ENCODE peak calls at places on chromosome 7, in ten cellular contexts. J is prostate gland, W is GM12878, V is HCT116, P is GM12891, N is GM23338, Z is H1, E is stomach, K is HepG2, F is endothelial cell of umbilical vein. D is an unnamed sample.

GRCh38 chr7:148540041-148540738 is 50.4 kb upstream of the C7orf33 start:
- DNase-seq in F (no peak), Z (no peak), W (no peak), P (no peak), J (no peak), E (no peak), N (no peak), V (peak), K (no peak), D (no peak)

GRCh38 chr7:16079723-16080122 is 341.6 kb downstream of the CRPPA start:
- DNase-seq in E (no peak), W (no peak), V (no peak), J (no peak), N (no peak), P (no peak), Z (no peak), K (no peak), F (no peak), D (no peak)

GRCh38 chr7:104643587-104644217 is 315.3 kb downstream of the LHFPL3 start:
- DNase-seq in W (no peak), F (peak), J (no peak), E (no peak), P (no peak), K (peak), Z (peak), V (peak), N (peak), D (no peak)

GRCh38 chr7:130296221-130296951 is 3.4 kb downstream of the CPA4 start:
- DNase-seq in N (no peak), P (no peak), W (no peak), F (no peak), K (no peak), E (no peak), Z (no peak), V (no peak), J (no peak), D (no peak)

GRCh38 chr7:42868456-42868855 is 43.4 kb downstream of the C7orf25 start:
- DNase-seq in V (no peak), P (no peak), E (no peak), F (no peak), W (no peak), K (no peak), J (no peak), Z (no peak), N (no peak), D (no peak)

GRCh38 chr7:134009314-134010109 is 117.6 kb upstream of the LRGUK start:
- DNase-seq in Z (no peak), E (no peak), K (no peak), F (no peak), V (no peak), N (no peak), J (no peak), P (no peak), W (no peak), D (no peak)

GRCh38 chr7:151923097-151923876 is 33.0 kb upstream of the GALNTL5 start:
- DNase-seq in W (no peak), K (no peak), V (no peak), F (no peak), N (no peak), P (no peak), E (peak), Z (no peak), J (peak), D (peak)

GRCh38 chr7:74044366-74045350 is 16.7 kb downstream of the ELN start:
- DNase-seq in W (no peak), V (no peak), J (no peak), E (no peak), Z (no peak), K (no peak), P (no peak), N (no peak), F (no peak), D (no peak)

GRCh38 chr7:79199961-79200360 is 253.5 kb downstream of the MAGI2 start:
- DNase-seq in W (no peak), E (no peak), N (no peak), J (no peak), F (no peak), Z (no peak), V (no peak), P (no peak), K (no peak), D (no peak)

GRCh38 chr7:108609643-108610042 is 40.0 kb downstream of the DNAJB9 start:
- DNase-seq in V (no peak), N (no peak), K (no peak), J (no peak), W (no peak), Z (no peak), P (no peak), E (no peak), F (no peak), D (no peak)

GRCh38 chr7:112646787-112647186 is 143.4 kb downstream of the TMEM168 start:
- DNase-seq in J (no peak), N (peak), P (no peak), W (no peak), K (peak), V (no peak), F (no peak), Z (peak), E (no peak), D (no peak)

GRCh38 chr7:38186593-38187314 is 8.7 kb downstream of the STARD3NL start:
- DNase-seq in V (no peak), F (no peak), Z (no peak), P (no peak), N (no peak), E (no peak), K (no peak), J (no peak), W (no peak), D (no peak)

GRCh38 chr7:23598321-23598720 is 1.1 kb downstream of the CCDC126 start:
- DNase-seq in P (no peak), E (no peak), N (peak), K (peak), F (no peak), J (no peak), V (peak), Z (no peak), W (no peak), D (no peak)

GRCh38 chr7:23597908-23598224 is 684 bp downstream of the CCDC126 start:
- DNase-seq in V (no peak), W (no peak), E (no peak), Z (no peak), J (no peak), K (no peak), F (no peak), P (no peak), N (no peak), D (peak)

GRCh38 chr7:23600251-23600650 is 3.1 kb downstream of the CCDC126 start:
- DNase-seq in W (no peak), P (no peak), J (no peak), E (no peak), K (no peak), N (peak), V (no peak), Z (no peak), F (no peak), D (no peak)

GRCh38 chr7:23594879-23595604 is 2.1 kb upstream of the CCDC126 start:
- DNase-seq in J (no peak), W (peak), N (no peak), P (peak), K (peak), E (no peak), V (peak), F (no peak), Z (no peak), D (peak)

GRCh38 chr7:23597064-23597907 is at the start of gene CCDC126:
- DNase-seq in E (peak), W (peak), V (peak), Z (peak), P (peak), J (peak), N (peak), K (peak), F (peak), D (peak)
- TF ChIP-seq POLR2AphosphoS5 in E (peak), W (peak), V (peak), Z (no peak), P (no peak), J (peak), N (peak), K (peak), F (peak), D (no peak)

GRCh38 chr7:99485094-99485493 is 12.4 kb downstream of the ZNF789 start:
- DNase-seq in E (no peak), N (no peak), J (no peak), K (no peak), W (no peak), Z (no peak), F (no peak), V (no peak), P (no peak), D (no peak)
- TF ChIP-seq POLR2AphosphoS5 in E (no peak), N (no peak), J (no peak), K (no peak), W (no peak), Z (no peak), F (no peak), V (no peak), P (no peak), D (no peak)

DNA sequence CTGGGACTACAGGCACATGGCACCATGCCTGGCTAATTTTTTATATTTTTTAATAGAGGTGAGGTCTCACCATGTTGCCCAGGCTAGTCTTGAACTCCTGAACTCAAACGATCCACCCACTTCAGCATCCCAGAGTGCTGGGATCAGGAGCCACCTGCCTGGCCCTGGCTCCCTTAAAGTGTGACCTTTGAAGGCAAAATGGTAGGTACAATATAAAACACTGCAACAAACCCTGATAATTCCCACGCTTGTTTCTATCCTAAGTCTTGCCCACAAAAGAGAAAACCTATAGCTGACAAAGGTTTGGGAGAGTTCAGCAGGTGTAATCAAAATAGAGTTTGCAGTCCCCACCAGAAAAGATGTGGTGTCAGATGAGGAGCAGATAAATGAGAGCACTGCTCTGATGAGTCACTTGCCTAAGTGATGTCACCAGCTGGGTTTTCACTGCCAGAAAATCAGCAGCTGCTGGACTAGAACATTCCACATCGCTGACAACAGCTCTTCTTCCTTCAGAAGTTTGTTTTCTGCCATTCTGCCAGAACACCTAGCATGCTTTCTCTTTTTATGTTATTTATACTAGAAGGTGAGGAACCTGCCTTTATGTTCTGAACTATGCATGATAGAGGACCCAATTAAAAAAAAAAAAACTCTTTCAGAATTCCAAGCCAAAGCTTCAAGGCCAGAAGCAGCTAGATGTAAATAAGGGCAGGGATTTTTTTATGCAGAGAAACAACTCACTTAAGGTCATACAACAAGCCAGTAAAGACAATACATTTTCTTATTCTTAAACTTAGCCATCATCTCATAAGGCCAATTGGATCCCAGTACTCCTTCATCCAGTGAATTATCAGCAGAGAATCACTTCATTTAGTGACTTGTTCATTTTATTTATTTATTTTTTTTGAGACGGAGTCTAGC is 18.0 kb downstream of the PURB start:
- DNase-seq in W (no peak), J (no peak), Z (no peak), V (peak), F (peak), E (no peak), P (no peak), K (peak), N (no peak), D (no peak)
- TF ChIP-seq POLR2AphosphoS5 in W (no peak), J (peak), Z (no peak), V (no peak), F (no peak), E (peak), P (no peak), K (no peak), N (no peak), D (no peak)

DNA sequence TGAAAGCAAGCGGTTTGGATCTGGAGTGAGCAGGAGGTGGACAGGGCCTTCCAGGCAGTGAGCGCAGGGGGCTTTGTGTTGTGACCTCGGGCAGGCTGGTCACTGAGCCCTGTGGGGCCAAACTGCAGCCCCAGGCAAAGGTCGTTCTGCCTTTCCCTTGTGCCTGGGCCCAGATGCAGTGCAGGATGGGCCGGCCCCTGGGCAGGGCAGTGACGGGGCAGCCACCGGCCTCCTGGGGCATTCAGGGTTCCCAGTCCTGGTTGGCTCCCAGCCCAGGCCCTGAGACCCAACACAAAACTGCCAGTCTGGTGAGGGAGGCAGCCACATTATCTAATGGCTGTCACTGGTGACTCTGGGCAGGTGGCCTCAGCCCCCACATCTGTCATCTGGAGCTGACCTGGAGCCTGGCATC is 7.1 kb downstream of the ARPC1B start:
- DNase-seq in P (no peak), W (no peak), K (peak), E (no peak), J (no peak), Z (no peak), F (no peak), V (no peak), N (no peak), D (no peak)
- TF ChIP-seq POLR2AphosphoS5 in P (no peak), W (no peak), K (no peak), E (no peak), J (no peak), Z (no peak), F (no peak), V (no peak), N (no peak), D (peak)

GRCh38 chr7:70598976-70599375 is 533.0 kb upstream of the GALNT17 start:
- DNase-seq in F (no peak), P (no peak), K (no peak), V (no peak), Z (no peak), N (no peak), J (peak), E (peak), W (no peak), D (no peak)
- TF ChIP-seq POLR2AphosphoS5 in F (no peak), P (no peak), K (no peak), V (no peak), Z (no peak), N (no peak), J (peak), E (peak), W (no peak), D (no peak)

D was measured in HL-60.